ENCODE peak calls at places on chromosomes 12 and 14, in ten cellular contexts. One of them, this sample, is unnamed.

GRCh38 chr14:98290596-98290995 is 981.4 kb downstream of the BCL11B start:
- DNase-seq in left lung: no peak
- DNase-seq in epithelial cell of proximal tubule: no peak
- DNase-seq in astrocyte of the spinal cord: peak; percentile 31
- DNase-seq in transverse colon: no peak
- DNase-seq in tibial artery: no peak
- DNase-seq in choroid plexus epithelial cell: no peak
- DNase-seq in nephron progenitor cell: no peak
- DNase-seq in stomach: no peak
- DNase-seq in OCI-LY7: no peak
- DNase-seq in this sample: no peak

GRCh38 chr12:59087691-59088090 is 167.4 kb upstream of the LRIG3 start:
- DNase-seq in left lung: no peak
- DNase-seq in epithelial cell of proximal tubule: no peak
- DNase-seq in astrocyte of the spinal cord: no peak
- DNase-seq in transverse colon: no peak
- DNase-seq in tibial artery: no peak
- DNase-seq in choroid plexus epithelial cell: no peak
- DNase-seq in nephron progenitor cell: no peak
- DNase-seq in stomach: no peak
- DNase-seq in OCI-LY7: no peak
- DNase-seq in this sample: no peak

GRCh38 chr14:21860172-21860571 is 186.6 kb upstream of the OR4E1 start:
- DNase-seq in left lung: no peak
- DNase-seq in epithelial cell of proximal tubule: no peak
- DNase-seq in astrocyte of the spinal cord: no peak
- DNase-seq in transverse colon: no peak
- DNase-seq in tibial artery: no peak
- DNase-seq in choroid plexus epithelial cell: peak; percentile 41
- DNase-seq in nephron progenitor cell: peak; percentile 8
- DNase-seq in stomach: no peak
- DNase-seq in OCI-LY7: peak; percentile 40
- DNase-seq in this sample: no peak

GRCh38 chr12:124605150-124605549 is 37.7 kb upstream of the NCOR2 start:
- DNase-seq in left lung: no peak
- DNase-seq in epithelial cell of proximal tubule: no peak
- DNase-seq in astrocyte of the spinal cord: no peak
- DNase-seq in transverse colon: no peak
- DNase-seq in tibial artery: no peak
- DNase-seq in choroid plexus epithelial cell: no peak
- DNase-seq in nephron progenitor cell: no peak
- DNase-seq in stomach: no peak
- DNase-seq in OCI-LY7: no peak
- DNase-seq in this sample: no peak

GRCh38 chr12:5317556-5317955 is 114.4 kb upstream of the NTF3 start:
- DNase-seq in left lung: no peak
- DNase-seq in epithelial cell of proximal tubule: no peak
- DNase-seq in astrocyte of the spinal cord: no peak
- DNase-seq in transverse colon: no peak
- DNase-seq in tibial artery: no peak
- DNase-seq in choroid plexus epithelial cell: no peak
- DNase-seq in nephron progenitor cell: no peak
- DNase-seq in stomach: no peak
- DNase-seq in OCI-LY7: no peak
- DNase-seq in this sample: no peak

GRCh38 chr12:105331805-105332251 is 1.3 kb downstream of the C12orf75 start:
- DNase-seq in left lung: no peak
- DNase-seq in epithelial cell of proximal tubule: no peak
- DNase-seq in astrocyte of the spinal cord: peak; percentile 29
- DNase-seq in transverse colon: peak; percentile 41
- DNase-seq in tibial artery: no peak
- DNase-seq in choroid plexus epithelial cell: no peak
- DNase-seq in nephron progenitor cell: no peak
- DNase-seq in stomach: peak; percentile 30
- DNase-seq in OCI-LY7: peak; percentile 67
- DNase-seq in this sample: no peak

GRCh38 chr12:10732554-10732953 is 9.4 kb upstream of the YBX3 start:
- DNase-seq in left lung: no peak
- DNase-seq in epithelial cell of proximal tubule: no peak
- DNase-seq in astrocyte of the spinal cord: no peak
- DNase-seq in transverse colon: no peak
- DNase-seq in tibial artery: no peak
- DNase-seq in choroid plexus epithelial cell: no peak
- DNase-seq in nephron progenitor cell: no peak
- DNase-seq in stomach: no peak
- DNase-seq in OCI-LY7: no peak
- DNase-seq in this sample: no peak

GRCh38 chr14:97367278-97367677 is 570.1 kb downstream of the VRK1 start:
- DNase-seq in left lung: no peak
- DNase-seq in epithelial cell of proximal tubule: no peak
- DNase-seq in astrocyte of the spinal cord: no peak
- DNase-seq in transverse colon: no peak
- DNase-seq in tibial artery: no peak
- DNase-seq in choroid plexus epithelial cell: no peak
- DNase-seq in nephron progenitor cell: no peak
- DNase-seq in stomach: no peak
- DNase-seq in OCI-LY7: no peak
- DNase-seq in this sample: no peak

GRCh38 chr12:66014818-66015217 is 115.7 kb downstream of the LLPH start:
- DNase-seq in left lung: no peak
- DNase-seq in epithelial cell of proximal tubule: no peak
- DNase-seq in astrocyte of the spinal cord: peak; percentile 25
- DNase-seq in transverse colon: no peak
- DNase-seq in tibial artery: no peak
- DNase-seq in choroid plexus epithelial cell: peak; percentile 26
- DNase-seq in nephron progenitor cell: no peak
- DNase-seq in stomach: no peak
- DNase-seq in OCI-LY7: no peak
- DNase-seq in this sample: no peak

GRCh38 chr14:105153739-105154475 is 14.7 kb downstream of the JAG2 start:
- DNase-seq in left lung: peak; percentile 65
- DNase-seq in epithelial cell of proximal tubule: no peak
- DNase-seq in astrocyte of the spinal cord: no peak
- DNase-seq in transverse colon: no peak
- DNase-seq in tibial artery: no peak
- DNase-seq in choroid plexus epithelial cell: no peak
- DNase-seq in nephron progenitor cell: no peak
- DNase-seq in stomach: no peak
- DNase-seq in OCI-LY7: no peak
- DNase-seq in this sample: no peak

GRCh38 chr14:68084256-68084655 is 264.7 kb downstream of the RAD51B start:
- DNase-seq in left lung: no peak
- DNase-seq in epithelial cell of proximal tubule: no peak
- DNase-seq in astrocyte of the spinal cord: peak; percentile 41
- DNase-seq in transverse colon: no peak
- DNase-seq in tibial artery: no peak
- DNase-seq in choroid plexus epithelial cell: peak; percentile 68
- DNase-seq in nephron progenitor cell: no peak
- DNase-seq in stomach: no peak
- DNase-seq in OCI-LY7: no peak
- DNase-seq in this sample: no peak

DNA sequence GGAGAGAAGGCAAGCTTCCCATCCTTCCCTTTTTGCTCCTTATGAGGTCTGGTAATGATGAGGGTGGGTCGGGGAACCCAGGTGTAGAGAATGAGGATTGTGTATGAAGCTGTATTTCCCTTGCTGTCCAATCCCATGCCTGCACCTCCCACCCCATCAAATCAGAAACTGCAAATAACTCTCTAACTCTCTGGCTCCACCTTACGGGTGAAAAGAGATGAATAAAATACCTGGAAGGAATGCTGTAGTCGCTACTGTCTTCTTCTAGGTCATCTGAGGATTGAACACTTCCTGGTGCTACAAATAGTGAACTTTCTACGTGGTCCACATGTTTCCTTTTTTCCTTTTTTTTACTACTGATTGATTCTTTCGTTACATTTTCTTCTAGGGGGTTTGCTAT is 38.9 kb upstream of the DICER1 start:
- DNase-seq in left lung: no peak
- DNase-seq in epithelial cell of proximal tubule: no peak
- DNase-seq in astrocyte of the spinal cord: no peak
- DNase-seq in transverse colon: no peak
- DNase-seq in tibial artery: no peak
- DNase-seq in choroid plexus epithelial cell: peak; percentile 26
- DNase-seq in nephron progenitor cell: no peak
- DNase-seq in stomach: no peak
- DNase-seq in OCI-LY7: peak; percentile 51
- DNase-seq in this sample: no peak
- TF ChIP-seq CTCF in left lung: peak; percentile 9
- TF ChIP-seq CTCF in epithelial cell of proximal tubule: peak; percentile 54
- TF ChIP-seq CTCF in astrocyte of the spinal cord: peak; percentile 12
- TF ChIP-seq CTCF in transverse colon: peak; percentile 34
- TF ChIP-seq CTCF in tibial artery: no peak
- TF ChIP-seq CTCF in choroid plexus epithelial cell: peak; percentile 30
- TF ChIP-seq CTCF in nephron progenitor cell: peak; percentile 6
- TF ChIP-seq CTCF in stomach: no peak
- TF ChIP-seq CTCF in OCI-LY7: peak; percentile 82
- TF ChIP-seq CTCF in this sample: no peak

GRCh38 chr14:43001729-43002128 is 1395.1 kb downstream of the LRFN5 start:
- DNase-seq in left lung: no peak
- DNase-seq in epithelial cell of proximal tubule: no peak
- DNase-seq in astrocyte of the spinal cord: no peak
- DNase-seq in transverse colon: no peak
- DNase-seq in tibial artery: no peak
- DNase-seq in choroid plexus epithelial cell: no peak
- DNase-seq in nephron progenitor cell: no peak
- DNase-seq in stomach: no peak
- DNase-seq in OCI-LY7: no peak
- DNase-seq in this sample: no peak

GRCh38 chr14:43003845-43004244 is 1397.2 kb downstream of the LRFN5 start:
- DNase-seq in left lung: no peak
- DNase-seq in epithelial cell of proximal tubule: no peak
- DNase-seq in astrocyte of the spinal cord: peak; percentile 29
- DNase-seq in transverse colon: no peak
- DNase-seq in tibial artery: no peak
- DNase-seq in choroid plexus epithelial cell: peak; percentile 25
- DNase-seq in nephron progenitor cell: no peak
- DNase-seq in stomach: no peak
- DNase-seq in OCI-LY7: peak; percentile 8
- DNase-seq in this sample: no peak

DNA sequence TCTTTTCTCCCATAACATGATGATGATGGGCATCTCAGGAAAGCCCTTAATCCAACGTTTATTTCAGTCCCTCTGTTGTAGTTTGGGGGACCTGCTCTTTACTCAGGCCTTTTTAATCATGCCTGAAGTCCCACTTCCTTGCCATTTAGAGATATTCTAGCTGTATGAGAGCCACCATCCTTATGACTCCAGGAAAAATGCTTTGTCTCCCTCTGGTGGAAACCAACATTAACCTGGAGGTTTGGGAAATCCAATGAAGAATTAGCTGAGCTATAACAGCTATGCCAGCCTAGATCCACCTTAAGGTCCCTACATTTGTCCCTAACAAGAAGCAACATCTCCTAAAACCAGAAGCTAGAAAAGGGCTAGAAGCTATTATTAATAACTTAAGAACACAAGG is 1399.1 kb downstream of the LRFN5 start:
- DNase-seq in left lung: no peak
- DNase-seq in epithelial cell of proximal tubule: no peak
- DNase-seq in astrocyte of the spinal cord: peak; percentile 9
- DNase-seq in transverse colon: no peak
- DNase-seq in tibial artery: no peak
- DNase-seq in choroid plexus epithelial cell: peak; percentile 14
- DNase-seq in nephron progenitor cell: no peak
- DNase-seq in stomach: no peak
- DNase-seq in OCI-LY7: no peak
- DNase-seq in this sample: no peak
- TF ChIP-seq CTCF in left lung: no peak
- TF ChIP-seq CTCF in epithelial cell of proximal tubule: peak; percentile 51
- TF ChIP-seq CTCF in astrocyte of the spinal cord: peak; percentile 27
- TF ChIP-seq CTCF in transverse colon: no peak
- TF ChIP-seq CTCF in tibial artery: no peak
- TF ChIP-seq CTCF in choroid plexus epithelial cell: peak; percentile 37
- TF ChIP-seq CTCF in nephron progenitor cell: no peak
- TF ChIP-seq CTCF in stomach: no peak
- TF ChIP-seq CTCF in OCI-LY7: no peak
- TF ChIP-seq CTCF in this sample: no peak

DNA sequence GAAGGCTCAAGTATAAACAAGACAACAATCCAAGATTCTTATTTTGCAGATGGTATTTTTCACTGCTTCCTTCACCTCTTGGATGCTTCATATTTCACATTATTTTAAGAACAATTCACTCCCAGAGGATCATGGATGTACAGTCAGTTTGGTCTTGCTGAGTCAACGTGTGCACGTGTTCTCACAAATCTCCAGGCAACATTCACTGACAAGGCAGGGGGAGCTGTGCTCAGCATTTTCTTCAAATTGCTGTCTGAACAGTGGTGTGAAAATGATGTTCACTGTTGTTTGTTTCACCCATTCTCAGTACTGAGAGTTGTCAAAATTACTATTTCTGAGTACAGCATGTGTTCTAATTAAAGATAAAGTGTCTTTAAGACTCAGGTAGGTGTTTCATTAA is 118.3 kb upstream of the SLC38A4 start:
- DNase-seq in left lung: no peak
- DNase-seq in epithelial cell of proximal tubule: no peak
- DNase-seq in astrocyte of the spinal cord: peak; percentile 59
- DNase-seq in transverse colon: no peak
- DNase-seq in tibial artery: no peak
- DNase-seq in choroid plexus epithelial cell: peak; percentile 89
- DNase-seq in nephron progenitor cell: no peak
- DNase-seq in stomach: no peak
- DNase-seq in OCI-LY7: no peak
- DNase-seq in this sample: no peak
- TF ChIP-seq CTCF in left lung: no peak
- TF ChIP-seq CTCF in epithelial cell of proximal tubule: peak; percentile 52
- TF ChIP-seq CTCF in astrocyte of the spinal cord: peak; percentile 21
- TF ChIP-seq CTCF in transverse colon: no peak
- TF ChIP-seq CTCF in tibial artery: no peak
- TF ChIP-seq CTCF in choroid plexus epithelial cell: peak; percentile 71
- TF ChIP-seq CTCF in nephron progenitor cell: no peak
- TF ChIP-seq CTCF in stomach: no peak
- TF ChIP-seq CTCF in OCI-LY7: no peak
- TF ChIP-seq CTCF in this sample: no peak

DNA sequence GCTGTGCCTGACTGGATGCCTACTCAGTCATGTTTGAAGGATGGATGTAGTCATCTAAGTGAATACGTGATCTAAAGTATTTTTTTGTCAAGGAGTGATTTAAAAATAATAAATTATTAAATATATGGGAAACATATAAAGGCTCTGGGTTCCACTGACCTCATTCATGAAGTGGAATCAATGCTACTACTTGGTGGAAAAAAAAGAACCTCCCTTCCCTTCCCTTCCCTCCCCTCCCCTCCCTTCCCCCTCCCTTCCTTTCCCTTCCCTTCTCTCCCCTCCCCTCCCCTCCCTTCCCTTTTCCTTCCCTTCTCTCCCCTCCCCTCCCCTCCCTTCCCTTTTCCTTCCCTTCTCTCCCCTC is 162.7 kb downstream of the ESRRB start:
- DNase-seq in left lung: no peak
- DNase-seq in epithelial cell of proximal tubule: no peak
- DNase-seq in astrocyte of the spinal cord: no peak
- DNase-seq in transverse colon: no peak
- DNase-seq in tibial artery: no peak
- DNase-seq in choroid plexus epithelial cell: no peak
- DNase-seq in nephron progenitor cell: no peak
- DNase-seq in stomach: no peak
- DNase-seq in OCI-LY7: no peak
- DNase-seq in this sample: no peak
- TF ChIP-seq CTCF in left lung: no peak
- TF ChIP-seq CTCF in epithelial cell of proximal tubule: no peak
- TF ChIP-seq CTCF in astrocyte of the spinal cord: no peak
- TF ChIP-seq CTCF in transverse colon: no peak
- TF ChIP-seq CTCF in tibial artery: no peak
- TF ChIP-seq CTCF in choroid plexus epithelial cell: no peak
- TF ChIP-seq CTCF in nephron progenitor cell: no peak
- TF ChIP-seq CTCF in stomach: no peak
- TF ChIP-seq CTCF in OCI-LY7: no peak
- TF ChIP-seq CTCF in this sample: no peak